ENCODE peak calls at places on chromosomes 16 and 17, in four cellular contexts. C is uterus; A is CD8-positive, alpha-beta memory T cell; H is pancreas. P is an unnamed sample. For H3K27me3 and H3K36me3, the result is how much of the 10 kb centered on the place peaks cover.

GRCh38 chr17:39027440-39028035 is 60.3 kb upstream of the FBXO47 start:
- DNase-seq in C (no peak), A (no peak), H (no peak), P (no peak)

GRCh38 chr16:78244131-78244899 is 144.9 kb downstream of the WWOX start:
- DNase-seq in C (no peak), A (no peak), H (no peak), P (no peak)

GRCh38 chr17:65783845-65784334 is 222.4 kb upstream of the AXIN2 start:
- DNase-seq in C (peak), A (no peak), H (no peak), P (no peak)

GRCh38 chr17:45989759-45990158 is 9.3 kb upstream of the STH start:
- DNase-seq in C (no peak), A (no peak), H (no peak), P (no peak)

GRCh38 chr16:19245326-19245925 is 40.1 kb upstream of the CLEC19A start:
- DNase-seq in C (no peak), A (no peak), H (peak), P (no peak)

GRCh38 chr16:22071352-22071923 is 20.9 kb upstream of the VWA3A start:
- DNase-seq in C (no peak), A (no peak), H (no peak), P (no peak)

GRCh38 chr17:15121426-15121825 is 143.7 kb downstream of the PMP22 start:
- DNase-seq in C (no peak), A (no peak), H (no peak), P (no peak)

GRCh38 chr16:87447323-87447722 is 45.5 kb downstream of the ZCCHC14 start:
- DNase-seq in C (no peak), A (no peak), H (no peak), P (no peak)

GRCh38 chr17:82283208-82283749 is 9.8 kb upstream of the CSNK1D start:
- DNase-seq in C (peak), A (no peak), H (no peak), P (no peak)

GRCh38 chr16:88941051-88941932 is 35.7 kb downstream of the CBFA2T3 start:
- DNase-seq in C (no peak), A (no peak), H (peak), P (peak)

GRCh38 chr17:50036455-50037320 is 19.2 kb upstream of the ITGA3 start:
- DNase-seq in C (no peak), A (no peak), H (no peak), P (peak)

GRCh38 chr16:70391881-70392481 is 45.3 kb downstream of the DDX19A start:
- DNase-seq in C (peak), A (no peak), H (no peak), P (no peak)

GRCh38 chr17:22171631-22172030 is 479.3 kb downstream of the KCNJ18 start:
- DNase-seq in C (no peak), A (no peak), H (no peak), P (no peak)

GRCh38 chr17:32485261-32485955 is 1.4 kb upstream of the CDK5R1 start:
- DNase-seq in C (no peak), A (no peak), H (no peak), P (no peak)

GRCh38 chr17:28744104-28744801 is 442 bp downstream of the TRAF4 start:
- DNase-seq in C (peak), A (peak), H (peak), P (peak)

GRCh38 chr16:46839986-46840443 is 9.0 kb upstream of the C16orf87 start:
- DNase-seq in C (no peak), A (no peak), H (no peak), P (no peak)

GRCh38 chr16:3577302-3577752 is at the start of gene NLRC3:
- DNase-seq in C (no peak), A (peak), H (no peak), P (peak)

GRCh38 chr16:35195173-35195863 is 1735.9 kb downstream of the TP53TG3F start:
- DNase-seq in C (no peak), A (no peak), H (no peak), P (no peak)

GRCh38 chr16:81996664-81997529 is 14.4 kb downstream of the SDR42E1 start:
- DNase-seq in C (peak), A (no peak), H (no peak), P (no peak)

GRCh38 chr16:50244504-50245416 is 21.6 kb upstream of the ADCY7 start:
- DNase-seq in C (no peak), A (no peak), H (no peak), P (peak)

GRCh38 chr16:65070831-65071230 is 51.0 kb downstream of the CDH11 start:
- DNase-seq in C (peak), A (no peak), H (no peak), P (no peak)

GRCh38 chr16:29663020-29663828 is at the start of gene SPN:
- DNase-seq in C (no peak), A (peak), H (no peak), P (peak)

GRCh38 chr16:57758331-57759117 is 23.0 kb downstream of the KATNB1 start:
- DNase-seq in C (no peak), A (peak), H (no peak), P (no peak)

GRCh38 chr17:75785770-75786538 is 1.3 kb downstream of the UNK start:
- DNase-seq in C (no peak), A (no peak), H (no peak), P (peak)

GRCh38 chr17:75785016-75785769 is 587 bp downstream of the UNK start:
- DNase-seq in C (peak), A (peak), H (peak), P (peak)

GRCh38 chr17:75783803-75784472 is 668 bp upstream of the UNK start:
- DNase-seq in C (peak), A (no peak), H (peak), P (no peak)

GRCh38 chr17:75784473-75785015 is at the start of gene UNK:
- DNase-seq in C (peak), A (peak), H (peak), P (peak)

GRCh38 chr17:75783069-75783783 is 1.4 kb upstream of the UNK start:
- DNase-seq in C (no peak), A (no peak), H (no peak), P (no peak)
- H3K4me3 ChIP-seq in C (no peak), A (peak), H (no peak), P (no peak)

DNA sequence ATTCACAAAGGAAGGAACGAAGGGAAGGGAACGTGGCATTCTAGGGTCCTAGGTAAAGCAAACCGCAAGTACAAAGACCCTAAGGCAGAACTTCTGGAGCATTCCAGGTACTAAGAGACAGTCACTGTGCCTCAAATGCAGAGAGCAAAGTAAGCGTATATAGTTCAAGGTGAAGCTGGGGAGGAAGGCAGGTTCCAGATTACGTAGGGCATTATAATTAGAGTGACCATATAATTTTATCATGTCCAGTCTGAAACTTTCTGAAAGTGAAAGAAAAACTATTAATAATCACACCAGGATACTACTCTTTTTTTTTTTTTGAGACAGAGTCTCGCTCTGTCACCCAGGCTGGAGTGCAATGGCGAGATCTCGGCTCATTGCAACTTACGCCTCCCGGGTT is 25.7 kb downstream of the METTL16 start:
- DNase-seq in C (no peak), A (no peak), H (no peak), P (no peak)
- H3K27me3 ChIP-seq in C (under half), A (under half), H (under half), P (under half)

GRCh38 chr16:16080465-16081065 is 131.1 kb downstream of the ABCC1 start:
- DNase-seq in C (no peak), A (no peak), H (no peak), P (no peak)

GRCh38 chr16:16083421-16084156 is 134.2 kb downstream of the ABCC1 start:
- DNase-seq in C (no peak), A (no peak), H (no peak), P (no peak)

GRCh38 chr16:16086653-16087446 is 136.4 kb downstream of the ABCC6 start:
- DNase-seq in C (peak), A (no peak), H (no peak), P (no peak)

GRCh38 chr16:16084874-16085273 is 135.5 kb downstream of the ABCC1 start:
- DNase-seq in C (no peak), A (no peak), H (no peak), P (no peak)

DNA sequence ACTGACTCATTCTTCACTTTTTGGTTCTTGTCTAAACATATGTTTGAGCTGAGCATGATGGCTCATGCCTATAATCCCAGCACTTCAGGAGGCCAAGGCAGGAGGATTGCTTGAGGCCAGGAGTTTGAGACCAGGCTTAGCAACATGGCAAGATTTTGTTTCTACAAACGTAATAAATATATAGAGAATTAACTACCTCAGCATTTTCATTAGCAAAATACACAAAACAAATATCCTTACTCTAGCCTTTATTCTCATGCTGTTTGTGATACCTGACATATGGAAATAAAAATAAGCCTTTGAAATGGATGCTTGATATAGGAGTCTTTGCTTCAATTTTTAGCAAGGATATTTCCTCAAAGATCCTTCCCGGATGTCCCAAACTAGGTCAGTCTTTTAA is 132.8 kb downstream of the ABCC1 start:
- DNase-seq in C (no peak), A (no peak), H (no peak), P (no peak)
- H3K36me3 ChIP-seq in C (under half), A (under half), H (under half), P (under half)

GRCh38 chr17:6651483-6652452 is at the start of the genes C17orf100 and MED31:
- DNase-seq in C (peak), A (peak), H (peak), P (peak)

GRCh38 chr17:6660765-6661463 is 9.4 kb downstream of the C17orf100 start:
- DNase-seq in C (no peak), A (no peak), H (no peak), P (no peak)

GRCh38 chr17:6660101-6660500 is 8.5 kb downstream of the C17orf100 start:
- DNase-seq in C (no peak), A (no peak), H (no peak), P (no peak)

GRCh38 chr17:6657633-6658287 is 6.2 kb downstream of the C17orf100 start:
- DNase-seq in C (no peak), A (no peak), H (no peak), P (no peak)

GRCh38 chr17:6654816-6655731 is 3.5 kb downstream of the C17orf100 start:
- DNase-seq in C (no peak), A (no peak), H (peak), P (peak)
- H3K4me3 ChIP-seq in C (no peak), A (no peak), H (peak), P (peak)

DNA sequence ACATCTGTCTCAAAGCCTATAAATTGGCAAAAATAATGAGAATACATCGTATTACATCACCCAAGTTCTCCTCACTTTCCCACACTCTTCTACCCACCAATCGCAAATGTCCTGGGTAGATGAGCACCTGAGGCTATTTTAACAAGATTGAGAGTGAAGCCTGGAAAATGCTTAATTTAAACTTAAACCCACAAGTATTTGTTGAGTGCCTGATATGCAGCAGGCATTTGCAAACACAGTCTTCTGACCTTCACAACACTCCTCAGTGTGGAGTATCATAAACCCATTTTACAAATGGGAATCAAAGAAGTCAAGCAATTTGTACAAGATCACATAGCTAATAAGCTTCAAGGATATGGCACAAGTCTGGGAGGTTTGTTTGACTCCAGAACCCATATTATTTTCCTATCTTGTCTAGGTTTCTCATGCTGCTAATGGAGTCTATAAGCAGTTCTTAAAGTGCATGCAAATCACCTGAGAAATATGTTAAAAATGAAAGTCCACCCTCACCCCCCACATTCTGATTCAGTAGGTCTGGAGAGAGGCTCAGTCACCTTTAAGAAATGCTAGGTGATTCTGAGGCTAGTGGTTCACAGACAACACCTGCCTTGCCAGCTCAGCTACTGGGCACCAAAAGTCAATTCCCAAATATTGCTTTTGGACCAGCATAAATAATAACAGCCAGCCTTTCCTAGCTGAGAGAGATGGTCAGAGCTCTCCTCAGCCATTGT is 34.9 kb upstream of the CCL2 start:
- DNase-seq in C (no peak), A (no peak), H (no peak), P (no peak)
- H3K27me3 ChIP-seq in C (under half), A (under half), H (under half), P (under half)

GRCh38 chr17:20992416-20992815 is 50.4 kb downstream of the USP22 start:
- DNase-seq in C (no peak), A (no peak), H (no peak), P (no peak)

GRCh38 chr17:20993863-20994778 is 48.7 kb downstream of the USP22 start:
- DNase-seq in C (no peak), A (no peak), H (no peak), P (no peak)

GRCh38 chr17:20991276-20992037 is 51.4 kb downstream of the USP22 start:
- DNase-seq in C (no peak), A (no peak), H (no peak), P (peak)

GRCh38 chr17:20994779-20995149 is 48.0 kb downstream of the USP22 start:
- DNase-seq in C (no peak), A (no peak), H (no peak), P (peak)

GRCh38 chr17:20992987-20993862 is 49.6 kb downstream of the USP22 start:
- DNase-seq in C (peak), A (peak), H (peak), P (peak)
- H3K36me3 ChIP-seq in C (under half), A (under half), H (under half), P (under half)

GRCh38 chr17:234163-235047 is 53.0 kb upstream of the DOC2B start:
- DNase-seq in C (no peak), A (peak), H (peak), P (no peak)
- H3K4me3 ChIP-seq in C (no peak), A (no peak), H (no peak), P (peak)

DNA sequence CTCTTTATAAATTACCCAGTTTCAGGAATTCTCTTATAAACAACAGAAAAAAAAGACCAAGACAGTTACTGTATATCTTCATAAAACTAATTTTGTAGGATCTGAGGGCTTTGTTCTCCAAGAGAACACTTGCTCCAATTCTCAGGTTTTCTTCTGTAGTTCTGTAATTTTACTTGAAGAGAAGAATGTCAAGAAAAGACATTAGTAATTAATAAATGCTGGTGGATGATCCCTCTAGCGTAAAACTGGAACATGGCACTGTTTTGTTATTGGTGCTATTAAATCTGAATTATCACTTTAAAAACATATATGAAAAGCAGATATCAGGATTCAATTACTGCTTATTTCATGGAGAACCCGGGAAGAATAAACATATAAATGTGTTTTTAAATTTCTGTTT is 36.5 kb upstream of the CPHXL start:
- DNase-seq in C (no peak), A (no peak), H (no peak), P (no peak)
- H3K27me3 ChIP-seq in C (under half), A (under half), H (under half), P (under half)

DNA sequence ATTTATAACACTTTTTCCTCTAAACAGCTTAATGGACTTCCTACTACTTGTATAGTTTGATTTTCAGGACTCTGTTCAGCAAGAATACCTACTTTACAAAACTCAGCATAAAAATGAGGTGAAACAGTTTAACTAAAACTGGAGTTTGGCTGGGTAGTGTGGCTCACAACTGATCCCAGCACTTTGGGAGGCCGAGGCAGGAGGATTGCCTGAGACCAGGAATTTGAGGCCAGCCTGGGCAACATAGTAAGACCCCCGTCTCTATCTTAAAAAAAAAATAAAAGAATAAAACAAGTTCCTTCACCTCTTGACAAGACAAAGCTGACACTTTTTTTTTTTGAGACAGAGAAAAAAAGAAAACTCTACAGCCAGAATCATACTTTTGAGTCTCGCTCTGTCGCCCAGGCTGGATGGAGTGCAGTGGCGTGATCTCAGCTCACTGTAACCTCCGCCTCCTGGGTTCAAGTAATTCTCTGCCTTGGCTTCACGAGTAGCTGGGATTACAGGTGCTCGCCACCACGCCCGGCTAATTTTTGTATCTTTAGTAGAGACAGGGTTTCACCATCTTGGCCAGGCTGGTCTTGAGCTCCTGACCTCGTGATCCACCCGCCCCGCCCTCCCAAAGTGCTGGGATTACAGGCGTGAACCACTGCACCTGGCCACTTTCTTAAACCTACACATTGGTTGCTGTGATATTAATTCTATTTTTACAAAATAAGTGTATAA is 2.6 kb downstream of the PDF start:
- DNase-seq in C (no peak), A (no peak), H (peak), P (no peak)
- H3K36me3 ChIP-seq in C (under half), A (under half), H (under half), P (under half)

GRCh38 chr16:10576390-10577304 is 3.8 kb downstream of the EMP2 start:
- DNase-seq in C (no peak), A (no peak), H (no peak), P (peak)
- H3K4me3 ChIP-seq in C (no peak), A (no peak), H (no peak), P (no peak)

P was measured in H7.